ENCODE peak calls at places on chromosomes 3 and 15, in six cellular contexts. O, F, V, X, Q and J are unnamed samples.
A peak's percentile ranks its signal among the peaks of the same experiment; 100 is the strongest.

GRCh38 chr15:52421029-52421428 is 107.7 kb downstream of the MYO5A start:
- DNase-seq in O (no peak), F (no peak), V (no peak), X (no peak), Q (no peak), J (peak; percentile 17)

GRCh38 chr15:93895976-93896770 is 335.2 kb upstream of the MCTP2 start:
- DNase-seq in O (no peak), F (no peak), V (no peak), X (no peak), Q (no peak), J (no peak)

GRCh38 chr15:45435124-45435903 is 57.0 kb upstream of the GATM start:
- DNase-seq in O (no peak), F (no peak), V (no peak), X (peak; percentile 59), Q (no peak), J (no peak)

GRCh38 chr15:34158355-34158754 is 51.5 kb downstream of the KATNBL1 start:
- DNase-seq in O (no peak), F (no peak), V (no peak), X (no peak), Q (no peak), J (no peak)

GRCh38 chr3:177137774-177138705 is 59.2 kb downstream of the TBL1XR1 start:
- DNase-seq in O (no peak), F (no peak), V (no peak), X (no peak), Q (no peak), J (no peak)

GRCh38 chr3:31077021-31077601 is 182.7 kb upstream of the GADL1 start:
- DNase-seq in O (no peak), F (no peak), V (peak; percentile 91), X (no peak), Q (no peak), J (peak; percentile 7)

GRCh38 chr3:179681492-179682263 is 28.8 kb downstream of the USP13 start:
- DNase-seq in O (no peak), F (no peak), V (no peak), X (no peak), Q (no peak), J (no peak)

GRCh38 chr3:49182682-49183081 is 11.3 kb downstream of the KLHDC8B start:
- DNase-seq in O (no peak), F (no peak), V (no peak), X (no peak), Q (no peak), J (no peak)

GRCh38 chr3:165185707-165186327 is 10.4 kb downstream of the SLITRK3 start:
- DNase-seq in O (no peak), F (no peak), V (peak; percentile 44), X (peak; percentile 82), Q (no peak), J (peak; percentile 65)

GRCh38 chr3:194632211-194632982 is 822 bp downstream of the TMEM44 start:
- DNase-seq in O (no peak), F (no peak), V (peak; percentile 59), X (peak; percentile 32), Q (no peak), J (no peak)

GRCh38 chr3:194565597-194566190 is 67.5 kb downstream of the TMEM44 start:
- DNase-seq in O (no peak), F (no peak), V (peak; percentile 86), X (no peak), Q (no peak), J (no peak)